ENCODE peak calls at places on chromosomes 16 and 17, in six cellular contexts. M is GM13977, Y is omental fat pad, F is D721Med, R is thoracic aorta, Z is AG09319. E is an unnamed sample.
A peak's percentile ranks its signal among the peaks of the same experiment; 100 is the strongest.

GRCh38 chr17:79837888-79838540 is 1.2 kb downstream of the CBX4 start:
- DNase-seq in Z (no peak), R (no peak), F (no peak), Y (no peak), M (no peak), E (no peak)

GRCh38 chr17:222172-222571 is 40.7 kb upstream of the DOC2B start:
- DNase-seq in Z (no peak), Y (no peak), M (no peak), R (no peak), F (no peak), E (peak; percentile 61)

GRCh38 chr17:39706383-39706782 is 6.5 kb downstream of the ERBB2 start:
- DNase-seq in R (no peak), M (no peak), Z (no peak), F (no peak), Y (no peak), E (no peak)

GRCh38 chr17:73068322-73069153 is 23.9 kb downstream of the SLC39A11 start:
- DNase-seq in F (no peak), Z (peak; percentile 50), M (no peak), Y (no peak), R (no peak), E (no peak)

GRCh38 chr17:74431568-74432483 is at the start of gene GPRC5C:
- DNase-seq in Z (no peak), F (no peak), M (peak; percentile 90), R (no peak), Y (no peak), E (peak; percentile 80)

GRCh38 chr16:31177136-31177535 is 2.8 kb upstream of the FUS start:
- DNase-seq in Y (no peak), M (no peak), F (no peak), R (no peak), Z (no peak), E (no peak)

GRCh38 chr16:49189286-49189685 is 92.4 kb downstream of the CBLN1 start:
- DNase-seq in M (no peak), Y (no peak), F (no peak), R (no peak), Z (no peak), E (no peak)

GRCh38 chr17:77802811-77803220 is 155.7 kb upstream of the TNRC6C start:
- DNase-seq in R (no peak), M (no peak), Z (no peak), Y (no peak), F (no peak), E (peak; percentile 75)

GRCh38 chr17:80463784-80464400 is 12.5 kb downstream of the NPTX1 start:
- DNase-seq in R (no peak), Y (no peak), M (no peak), Z (no peak), F (no peak), E (no peak)

GRCh38 chr17:18040287-18040858 is 1.2 kb downstream of the GID4 start:
- DNase-seq in Y (no peak), R (no peak), M (no peak), Z (no peak), F (no peak), E (no peak)

GRCh38 chr17:77315551-77316190 is 174.9 kb downstream of the SEC14L1 start:
- DNase-seq in R (no peak), F (no peak), Y (no peak), Z (no peak), M (no peak), E (peak; percentile 70)

GRCh38 chr16:24992696-24993095 is 22.5 kb downstream of the ARHGAP17 start:
- DNase-seq in F (no peak), Z (no peak), M (no peak), Y (no peak), R (no peak), E (no peak)

GRCh38 chr16:51152691-51153261 is 1.7 kb upstream of the SALL1 start:
- DNase-seq in R (no peak), Z (no peak), Y (no peak), M (no peak), F (no peak), E (no peak)

GRCh38 chr17:12743046-12743445 is 46.3 kb upstream of the ARHGAP44 start:
- DNase-seq in M (no peak), Y (no peak), F (no peak), Z (no peak), R (no peak), E (no peak)

GRCh38 chr16:20866161-20866772 is 33.9 kb downstream of the DCUN1D3 start:
- DNase-seq in F (peak; percentile 55), M (peak; percentile 23), Z (no peak), Y (peak; percentile 48), R (peak; percentile 66), E (peak; percentile 73)

GRCh38 chr17:17224137-17224536 is 12.8 kb downstream of the FLCN start:
- DNase-seq in R (no peak), Z (no peak), M (no peak), Y (no peak), F (no peak), E (no peak)

GRCh38 chr17:43365356-43365755 is 33.4 kb upstream of the ARL4D start:
- DNase-seq in R (no peak), M (no peak), Z (no peak), F (no peak), Y (no peak), E (no peak)
- TF ChIP-seq CTCF in R (no peak), M (no peak), Z (no peak), F (no peak), Y (no peak), E (no peak)

GRCh38 chr16:720507-720989 is 398 bp upstream of the ANTKMT start:
- DNase-seq in M (peak; percentile 82), Z (no peak), Y (no peak), R (no peak), F (peak; percentile 81), E (peak; percentile 83)
- TF ChIP-seq CTCF in M (peak; percentile 43), Z (peak; percentile 21), Y (no peak), R (no peak), F (no peak), E (no peak)

GRCh38 chr16:19316846-19317245 is 31.3 kb downstream of the CLEC19A start:
- DNase-seq in Z (no peak), Y (no peak), M (no peak), R (no peak), F (no peak), E (no peak)
- TF ChIP-seq CTCF in Z (no peak), Y (no peak), M (no peak), R (no peak), F (no peak), E (no peak)

GRCh38 chr16:57865746-57866528 is 63.6 kb upstream of the KIFC3 start:
- DNase-seq in R (no peak), Z (no peak), F (no peak), M (no peak), Y (no peak), E (no peak)

GRCh38 chr16:57862698-57863433 is 60.6 kb upstream of the KIFC3 start:
- DNase-seq in M (no peak), Z (no peak), Y (no peak), F (no peak), R (no peak), E (no peak)

GRCh38 chr16:57866529-57866918 is 64.2 kb upstream of the KIFC3 start:
- DNase-seq in Z (no peak), R (no peak), Y (no peak), F (no peak), M (no peak), E (no peak)

GRCh38 chr16:57867000-57867561 is 64.8 kb upstream of the KIFC3 start:
- DNase-seq in M (no peak), R (no peak), F (no peak), Y (no peak), Z (no peak), E (no peak)

GRCh38 chr16:57863434-57864160 is 61.3 kb upstream of the KIFC3 start:
- DNase-seq in Z (peak; percentile 45), R (peak; percentile 11), M (no peak), Y (no peak), F (no peak), E (peak; percentile 83)
- TF ChIP-seq CTCF in Z (peak; percentile 82), R (peak; percentile 56), M (peak; percentile 27), Y (no peak), F (peak; percentile 71), E (no peak)

E was measured in sigmoid colon.